ENCODE peak calls at places on chromosomes 11 and 22, in eight cellular contexts. N is RCC 7860; W is HCT116; H is T-helper 2 cell treated with Interferon-gamma antibody and Interleukin-4, amounts not matched to agents 5 μg/mL and 100 μg/mL, for 36 hours; Q is colonic mucosa; E is AG04450; G is T-cell; O is activated CD4-positive, CD25-positive, alpha-beta regulatory T cell treated with anti-CD3 and anti-CD28 coated beads, Interleukin-2, amount 50 U/mL, for 72 hours. D is an unnamed sample.

GRCh38 chr11:91326280-91326679 is 898.3 kb upstream of the FAT3 start:
- DNase-seq in N (no peak), W (no peak), H (no peak), Q (no peak), E (no peak), G (no peak), O (no peak), D (no peak)

GRCh38 chr11:105148241-105148640 is 8.7 kb upstream of the CARD18 start:
- DNase-seq in N (no peak), W (no peak), H (no peak), Q (no peak), E (no peak), G (no peak), O (no peak), D (peak)

GRCh38 chr11:19890308-19890707 is 177.7 kb downstream of the NAV2 start:
- DNase-seq in N (peak), W (no peak), H (no peak), Q (no peak), E (peak), G (no peak), O (no peak), D (peak)

GRCh38 chr11:70456921-70457532 is 58.7 kb downstream of the CTTN start:
- DNase-seq in N (peak), W (no peak), H (no peak), Q (no peak), E (no peak), G (no peak), O (no peak), D (no peak)

GRCh38 chr11:88414981-88415391 is 77.5 kb upstream of the CTSC start:
- DNase-seq in N (no peak), W (no peak), H (peak), Q (no peak), E (no peak), G (no peak), O (no peak), D (peak)

GRCh38 chr11:118886681-118887111 is 3.0 kb downstream of the CXCR5 start:
- DNase-seq in N (no peak), W (no peak), H (no peak), Q (no peak), E (no peak), G (no peak), O (no peak), D (no peak)

GRCh38 chr22:49585695-49586243 is 241.9 kb downstream of the BRD1 start:
- DNase-seq in N (no peak), W (no peak), H (no peak), Q (no peak), E (no peak), G (no peak), O (no peak), D (no peak)

GRCh38 chr11:66976048-66976467 is 954 bp downstream of the C11orf86 start:
- DNase-seq in N (no peak), W (no peak), H (no peak), Q (no peak), E (no peak), G (no peak), O (peak), D (no peak)

GRCh38 chr22:37627545-37627944 is 11.9 kb upstream of the SH3BP1 start:
- DNase-seq in N (no peak), W (no peak), H (peak), Q (no peak), E (no peak), G (peak), O (no peak), D (no peak)